ENCODE peak calls at places on chromosomes 5 and 9, in eight cellular contexts. W is cardiac muscle cell, M is neural crest cell, R is GM13977, T is thyroid gland, Q is bronchial epithelial cell, U is uterus, O is kidney epithelial cell. Y is an unnamed sample.
A peak's percentile ranks its signal among the peaks of the same experiment; 100 is the strongest.

GRCh38 chr5:104643320-104643719 is 1080.7 kb upstream of the NUDT12 start:
- DNase-seq in M (no peak), R (no peak), T (no peak), U (no peak), W (peak; percentile 16), O (no peak), Q (no peak), Y (no peak)

GRCh38 chr5:149141957-149142851 is 911 bp downstream of the ABLIM3 start:
- DNase-seq in U (peak; percentile 36), W (peak; percentile 25), M (no peak), O (no peak), R (no peak), Q (no peak), T (peak; percentile 15), Y (no peak)

GRCh38 chr5:44932922-44933585 is 124.3 kb downstream of the MRPS30 start:
- DNase-seq in R (peak; percentile 27), W (no peak), O (no peak), T (no peak), M (no peak), Q (no peak), U (no peak), Y (no peak)

GRCh38 chr9:121718063-121718462 is 66.6 kb downstream of the DAB2IP start:
- DNase-seq in T (peak; percentile 61), W (peak; percentile 44), O (no peak), U (peak; percentile 54), Q (peak; percentile 52), R (no peak), M (no peak), Y (no peak)

GRCh38 chr5:143417503-143418139 is 14.1 kb upstream of the NR3C1 start:
- DNase-seq in U (no peak), W (no peak), O (no peak), Q (no peak), M (no peak), R (no peak), T (no peak), Y (no peak)

GRCh38 chr5:145965804-145966203 is 29.4 kb downstream of the SH3RF2 start:
- DNase-seq in Q (peak; percentile 59), T (no peak), O (no peak), M (no peak), U (no peak), W (peak; percentile 76), R (no peak), Y (no peak)

GRCh38 chr9:120755827-120756434 is 37.3 kb downstream of the FBXW2 start:
- DNase-seq in T (peak; percentile 45), Q (peak; percentile 42), U (peak; percentile 47), R (peak; percentile 73), M (peak; percentile 79), O (no peak), W (peak; percentile 55), Y (no peak)

GRCh38 chr5:82159014-82159413 is 119.1 kb downstream of the RPS23 start:
- DNase-seq in O (peak; percentile 70), R (no peak), U (no peak), Q (peak; percentile 89), W (peak; percentile 78), T (no peak), M (no peak), Y (no peak)

GRCh38 chr9:77807295-77807694 is 159.2 kb upstream of the GNA14 start:
- DNase-seq in Q (peak; percentile 99), T (no peak), O (peak; percentile 48), R (no peak), W (peak; percentile 96), M (no peak), U (no peak), Y (no peak)

GRCh38 chr5:53856491-53856890 is 296.1 kb downstream of the NDUFS4 start:
- DNase-seq in U (no peak), Q (peak; percentile 10), O (no peak), M (no peak), R (no peak), W (no peak), T (no peak), Y (no peak)

GRCh38 chr5:97839338-97840081 is 656.5 kb upstream of the RIOK2 start:
- DNase-seq in T (no peak), O (no peak), Q (peak; percentile 43), W (peak; percentile 43), M (no peak), U (no peak), R (no peak), Y (no peak)

GRCh38 chr5:53360811-53361210 is 119.6 kb upstream of the FST start:
- DNase-seq in O (no peak), W (peak; percentile 87), T (no peak), Q (peak; percentile 95), M (no peak), R (no peak), U (no peak), Y (no peak)

GRCh38 chr9:91855196-91855595 is 94.8 kb downstream of the ROR2 start:
- DNase-seq in T (no peak), U (no peak), Q (no peak), R (no peak), O (no peak), W (no peak), M (no peak), Y (no peak)

GRCh38 chr9:127738666-127739065 is 3.6 kb upstream of the TOR2A start:
- DNase-seq in Q (no peak), R (no peak), T (no peak), M (no peak), U (no peak), O (no peak), W (no peak), Y (no peak)

GRCh38 chr5:44246986-44247385 is 142.2 kb downstream of the FGF10 start:
- DNase-seq in U (no peak), T (no peak), W (no peak), M (no peak), Q (no peak), R (no peak), O (no peak), Y (no peak)

GRCh38 chr5:134568339-134568700 is 42.9 kb downstream of the JADE2 start:
- DNase-seq in O (no peak), M (no peak), T (no peak), Q (no peak), R (no peak), U (no peak), W (no peak), Y (no peak)

GRCh38 chr9:121663591-121663990 is 12.2 kb downstream of the DAB2IP start:
- DNase-seq in M (no peak), T (no peak), W (no peak), R (no peak), O (no peak), U (no peak), Q (no peak), Y (no peak)

GRCh38 chr5:156414381-156414780 is 87.4 kb downstream of the SGCD start:
- DNase-seq in O (no peak), R (no peak), M (no peak), U (no peak), W (peak; percentile 29), T (no peak), Q (no peak), Y (no peak)

GRCh38 chr5:169003721-169004481 is 297.0 kb downstream of the SLIT3 start:
- DNase-seq in U (peak; percentile 48), T (peak; percentile 72), M (no peak), W (peak; percentile 25), Q (no peak), O (no peak), R (no peak), Y (no peak)
- TF ChIP-seq CTCF in U (peak; percentile 57), T (peak; percentile 74), M (peak; percentile 28), W (peak; percentile 49), Q (no peak), O (peak; percentile 48), R (no peak), Y (peak; percentile 59)

GRCh38 chr5:10228288-10228687 is 21.4 kb downstream of the ATPSCKMT start:
- DNase-seq in O (no peak), T (no peak), W (no peak), Q (no peak), M (no peak), U (no peak), R (no peak), Y (no peak)

GRCh38 chr5:10227396-10227795 is 22.3 kb downstream of the ATPSCKMT start:
- DNase-seq in R (no peak), T (no peak), M (no peak), O (no peak), Q (no peak), U (no peak), W (no peak), Y (peak; percentile 32)

GRCh38 chr5:10233011-10233410 is 16.7 kb downstream of the ATPSCKMT start:
- DNase-seq in T (no peak), R (no peak), O (no peak), W (no peak), M (no peak), U (no peak), Q (no peak), Y (peak; percentile 64)

GRCh38 chr5:10232386-10232785 is 17.3 kb downstream of the ATPSCKMT start:
- DNase-seq in U (no peak), W (no peak), T (no peak), Q (no peak), M (no peak), O (no peak), R (no peak), Y (peak; percentile 75)

DNA sequence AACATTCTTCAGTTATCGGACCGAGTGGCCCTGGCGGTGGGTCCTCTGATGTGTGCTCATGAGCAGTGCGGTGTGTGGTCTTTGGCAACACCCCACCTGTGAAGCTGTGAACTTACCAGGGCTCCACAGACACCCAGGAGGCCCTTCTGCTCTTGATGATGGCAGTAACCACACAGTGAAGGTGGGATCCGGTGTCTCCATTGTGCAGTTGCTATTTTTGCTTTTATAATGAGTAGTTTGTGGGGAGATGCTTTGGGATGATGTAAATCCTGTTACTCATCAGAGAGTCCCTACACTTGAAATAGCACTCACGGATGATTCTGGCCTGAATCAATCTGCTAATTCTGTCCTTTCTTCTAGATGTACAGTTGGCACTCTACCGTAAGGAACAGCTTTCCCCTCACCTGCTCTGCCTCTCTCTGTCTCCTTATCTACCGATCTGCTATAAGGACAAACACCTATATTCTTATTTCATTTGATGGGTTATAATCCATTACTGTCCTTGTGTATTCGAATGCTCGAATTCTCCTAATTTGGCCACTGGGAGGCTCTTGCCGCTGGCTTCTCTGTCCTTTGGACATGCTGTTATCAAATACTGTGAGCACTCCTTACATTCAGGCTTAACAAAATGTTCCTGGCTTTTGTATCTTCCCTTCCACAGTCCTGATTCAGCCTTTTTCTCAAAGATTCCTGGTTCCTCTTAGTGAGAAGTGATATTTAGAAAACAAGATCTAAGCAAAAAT is 20.2 kb downstream of the ATPSCKMT start:
- DNase-seq in R (no peak), O (no peak), T (no peak), M (no peak), Q (peak; percentile 19), U (no peak), W (peak; percentile 13), Y (peak; percentile 54)
- TF ChIP-seq CTCF in R (no peak), O (peak; percentile 16), T (no peak), M (no peak), Q (no peak), U (no peak), W (peak; percentile 18), Y (peak; percentile 32)

GRCh38 chr5:42894057-42894456 is 82.4 kb upstream of the SELENOP start:
- DNase-seq in O (no peak), M (no peak), U (no peak), R (no peak), Q (no peak), T (no peak), W (peak; percentile 27), Y (no peak)
- TF ChIP-seq CTCF in O (peak; percentile 17), M (peak; percentile 21), U (no peak), R (no peak), Q (no peak), T (no peak), W (peak; percentile 47), Y (no peak)

DNA sequence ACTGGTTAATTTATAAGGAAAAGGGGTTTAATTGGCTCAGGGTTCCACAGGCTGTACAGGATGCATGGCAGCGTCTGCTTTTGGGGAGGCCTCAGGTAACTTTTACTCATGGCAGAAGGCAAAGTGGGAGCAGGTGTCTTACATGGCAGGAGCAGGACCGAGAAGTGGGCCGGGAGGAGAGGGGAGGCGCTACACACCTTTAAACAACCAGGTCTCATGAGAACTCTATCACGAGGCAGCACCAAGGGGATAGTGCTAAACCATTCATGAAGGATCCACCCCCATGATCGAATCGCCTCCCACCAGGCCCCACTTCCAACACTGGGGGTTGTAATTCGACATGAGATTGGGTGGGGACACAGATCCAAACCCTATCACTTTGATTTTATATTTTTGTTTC is 21.7 kb downstream of the TMEM171 start:
- DNase-seq in T (no peak), M (no peak), U (no peak), W (no peak), O (no peak), Q (no peak), R (no peak), Y (no peak)
- TF ChIP-seq CTCF in T (no peak), M (no peak), U (no peak), W (no peak), O (no peak), Q (no peak), R (no peak), Y (no peak)

Y was measured in osteocyte.